ENCODE peak calls at places on chromosomes 13 and 19, in ten cellular contexts. U is neural progenitor cell, E is astrocyte of the spinal cord, Q is psoas muscle, J is dorsolateral prefrontal cortex, N is cardiac fibroblast, D is WERI-Rb-1, C is spleen, V is K562, K is left lung. S is an unnamed sample.
A peak's percentile ranks its signal among the peaks of the same experiment; 100 is the strongest.

GRCh38 chr19:4742717-4743646 is 19.3 kb upstream of the DPP9 start:
- DNase-seq in Q (no peak), D (peak; percentile 75), C (no peak), N (no peak), U (peak; percentile 52), V (no peak), K (no peak), E (no peak), J (no peak), S (no peak)

GRCh38 chr13:41418751-41419150 is 38.6 kb upstream of the RGCC start:
- DNase-seq in E (no peak), D (no peak), U (no peak), Q (no peak), C (no peak), N (no peak), J (no peak), K (no peak), V (no peak), S (no peak)

GRCh38 chr19:8654591-8655339 is 24.3 kb downstream of the NFILZ start:
- DNase-seq in E (peak; percentile 35), V (peak; percentile 82), C (peak; percentile 90), K (peak; percentile 92), J (no peak), N (peak; percentile 50), D (peak; percentile 43), Q (peak; percentile 35), U (peak; percentile 82), S (no peak)

GRCh38 chr19:46847528-46847927 is 3.1 kb downstream of the AP2S1 start:
- DNase-seq in J (no peak), V (no peak), D (no peak), N (no peak), K (no peak), Q (no peak), E (no peak), U (no peak), C (peak; percentile 21), S (no peak)

GRCh38 chr13:51435002-51435578 is 17.7 kb downstream of the INTS6 start:
- DNase-seq in V (no peak), N (peak; percentile 54), K (no peak), U (no peak), Q (no peak), C (no peak), E (peak; percentile 38), J (no peak), D (no peak), S (no peak)

GRCh38 chr19:35846038-35846668 is 6.2 kb downstream of the NPHS1 start:
- DNase-seq in Q (no peak), J (no peak), N (no peak), K (peak; percentile 77), V (no peak), U (peak; percentile 35), C (no peak), E (no peak), D (no peak), S (no peak)

GRCh38 chr19:31334101-31334848 is 15.0 kb downstream of the TSHZ3 start:
- DNase-seq in C (no peak), J (no peak), N (peak; percentile 64), D (no peak), V (no peak), E (peak; percentile 71), Q (no peak), K (no peak), U (no peak), S (peak; percentile 53)

GRCh38 chr13:110308377-110309158 is 1.5 kb downstream of the COL4A2 start:
- DNase-seq in N (peak; percentile 81), C (no peak), U (peak; percentile 84), D (peak; percentile 8), Q (no peak), E (peak; percentile 72), K (peak; percentile 43), V (no peak), J (no peak), S (no peak)

GRCh38 chr13:70098669-70099068 is 9.0 kb upstream of the ATXN8OS start:
- DNase-seq in V (no peak), U (no peak), C (no peak), N (no peak), E (peak; percentile 23), Q (no peak), K (no peak), J (no peak), D (no peak), S (no peak)

GRCh38 chr13:90997951-90998350 is 349.5 kb upstream of the MIR17HG start:
- DNase-seq in N (no peak), J (no peak), C (no peak), V (no peak), K (no peak), D (peak; percentile 76), U (no peak), Q (no peak), E (no peak), S (no peak)

GRCh38 chr19:39827216-39827615 is 6.7 kb downstream of the DYRK1B start:
- DNase-seq in U (no peak), Q (no peak), D (no peak), N (no peak), C (peak; percentile 76), E (no peak), V (no peak), K (no peak), J (no peak), S (no peak)

GRCh38 chr19:1116726-1117581 is 13.2 kb downstream of the GPX4 start:
- DNase-seq in U (no peak), J (no peak), K (peak; percentile 75), N (no peak), V (no peak), E (no peak), C (peak; percentile 72), D (no peak), Q (no peak), S (no peak)

DNA sequence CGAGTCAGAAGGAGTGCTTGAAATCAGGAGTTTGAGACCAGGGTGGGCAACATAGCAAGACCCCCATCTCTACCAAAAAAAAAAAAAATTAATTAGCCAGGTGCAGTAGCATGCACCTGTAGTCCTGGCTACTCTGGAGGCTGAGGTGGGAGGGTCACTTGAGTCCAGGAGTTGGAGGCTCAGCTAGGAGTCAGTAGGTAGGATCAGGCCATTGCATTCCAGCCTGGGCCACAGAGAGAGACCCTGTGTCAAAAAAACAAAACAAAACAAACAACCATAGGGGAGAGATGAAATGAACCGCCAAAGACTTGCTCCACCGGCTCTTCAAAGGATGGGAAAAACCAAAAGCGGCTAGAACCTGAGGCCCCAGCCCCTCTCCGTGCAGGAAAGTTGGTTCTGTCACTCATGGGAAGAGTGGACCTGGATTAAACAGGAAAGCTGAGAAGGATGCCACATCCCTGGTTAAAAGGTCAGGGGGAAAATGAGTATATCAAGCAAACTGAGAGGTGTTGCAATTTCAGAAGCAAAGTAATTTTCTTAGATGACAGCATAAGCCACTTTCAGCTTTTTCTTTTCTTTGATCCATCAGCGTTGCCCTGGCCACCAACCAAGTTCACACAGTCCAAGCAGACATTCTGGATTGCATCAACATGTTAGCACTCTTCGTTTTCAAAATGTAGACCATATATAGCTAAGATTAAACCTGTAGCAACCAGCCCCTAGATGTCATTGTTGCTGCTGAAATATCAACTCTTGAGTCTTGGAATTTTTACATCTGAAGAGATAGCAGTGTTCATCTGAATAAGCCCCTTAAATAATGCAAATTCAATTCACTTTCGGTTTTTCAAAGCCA is 8.9 kb upstream of the ZNF507 start:
- DNase-seq in K (no peak), C (no peak), N (peak; percentile 80), V (no peak), U (no peak), E (peak; percentile 33), J (no peak), Q (no peak), D (no peak), S (no peak)
- TF ChIP-seq CTCF in K (no peak), C (no peak), N (peak; percentile 7), V (peak; percentile 24), U (no peak), E (peak; percentile 7), J (peak; percentile 47), Q (no peak), D (no peak), S (no peak)

GRCh38 chr19:9971341-9971897 is 35.1 kb upstream of the OLFM2 start:
- DNase-seq in E (no peak), K (no peak), C (no peak), D (no peak), V (no peak), N (no peak), Q (no peak), U (no peak), J (no peak), S (no peak)
- H3K4me3 ChIP-seq in E (no peak overlapping the region), K (no peak overlapping the region), C (no peak overlapping the region), D (no peak overlapping the region), V (no peak overlapping the region), N (no peak overlapping the region), Q (no peak overlapping the region), U (no peak overlapping the region), J (no peak overlapping the region), S (no peak overlapping the region)

GRCh38 chr19:29121684-29122083 is 91.3 kb downstream of the UQCRFS1 start:
- DNase-seq in J (no peak), U (peak; percentile 39), K (no peak), N (no peak), D (no peak), E (no peak), Q (peak; percentile 31), V (peak; percentile 59), C (no peak), S (no peak)
- TF ChIP-seq CTCF in J (peak; percentile 41), U (peak; percentile 59), K (no peak), N (peak; percentile 53), D (peak; percentile 68), E (no peak), Q (peak; percentile 19), V (peak; percentile 75), C (peak; percentile 8), S (no peak)

DNA sequence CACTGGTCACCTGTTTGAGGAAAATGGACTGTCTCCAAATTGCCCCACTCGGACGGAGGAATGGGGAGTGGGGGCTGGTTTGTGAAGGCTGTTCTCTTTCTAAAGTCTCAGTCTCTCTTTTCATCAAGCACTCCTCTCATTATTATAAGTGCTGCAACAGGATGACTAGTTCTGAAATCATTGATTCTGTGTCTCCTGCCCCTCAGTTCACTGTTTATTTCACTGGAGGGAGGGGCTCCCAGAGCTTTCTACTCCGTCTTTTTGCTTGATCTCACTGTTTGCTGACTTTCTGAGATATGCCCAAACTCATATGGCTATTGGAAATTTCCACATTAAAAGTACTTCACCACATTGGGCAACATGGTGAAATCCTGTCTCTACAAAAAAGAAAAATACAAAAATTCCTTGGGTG is 20.5 kb upstream of the CD70 start:
- DNase-seq in J (no peak), U (no peak), K (no peak), Q (no peak), E (no peak), V (no peak), D (no peak), C (no peak), N (peak; percentile 14), S (no peak)
- H3K4me3 ChIP-seq in J (no peak overlapping the region), U (no peak overlapping the region), K (no peak overlapping the region), Q (no peak overlapping the region), E (no peak overlapping the region), V (no peak overlapping the region), D (no peak overlapping the region), C (no peak overlapping the region), N (no peak overlapping the region), S (no peak overlapping the region)

GRCh38 chr19:3275583-3276340 is 51.3 kb downstream of the CELF5 start:
- DNase-seq in V (peak; percentile 99), N (peak; percentile 85), U (peak; percentile 97), C (peak; percentile 93), K (peak; percentile 87), E (peak; percentile 62), Q (peak; percentile 48), J (peak; percentile 71), D (peak; percentile 97), S (no peak)
- TF ChIP-seq CTCF in V (peak; percentile 94), N (no peak), U (peak; percentile 82), C (no peak), K (no peak), E (no peak), Q (no peak), J (no peak), D (peak; percentile 87), S (peak; percentile 45)

GRCh38 chr19:7535035-7535992 is at the start of gene PNPLA6:
- DNase-seq in D (peak; percentile 92), E (peak; percentile 95), U (peak; percentile 98), J (peak; percentile 98), C (peak; percentile 98), Q (peak; percentile 97), V (peak; percentile 93), K (peak; percentile 98), N (peak; percentile 96), S (peak; percentile 80)
- H3K4me3 ChIP-seq in D (peak within 1 kb of the TSS; percentile 80), E (peak within 1 kb of the TSS; percentile 96), U (peak within 1 kb of the TSS; percentile 95), J (peak within 1 kb of the TSS; percentile 75), C (peak within 1 kb of the TSS; percentile 86), Q (peak within 1 kb of the TSS; percentile 91), V (peak within 1 kb of the TSS; percentile 81), K (peak within 1 kb of the TSS; percentile 90), N (peak within 1 kb of the TSS; percentile 98), S (peak within 1 kb of the TSS; percentile 91)

S was measured in astrocyte of the cerebellum.